ENCODE peak calls at places on chromosomes 2 and 18, in five cellular contexts. Y is progenitor cell of endocrine pancreas, P is brain microvascular endothelial cell, N is tibial nerve, A is WTC11. D is an unnamed sample.

GRCh38 chr18:79950440-79951341 is 762 bp downstream of the SLC66A2 start:
- DNase-seq in Y (peak), P (no peak), N (no peak), A (peak), D (no peak)

GRCh38 chr2:196703660-196704209 is 64.2 kb downstream of the CCDC150 start:
- DNase-seq in Y (no peak), P (no peak), N (no peak), A (no peak), D (no peak)

GRCh38 chr18:10099539-10100140 is 185.8 kb downstream of the VAPA start:
- DNase-seq in Y (no peak), P (no peak), N (no peak), A (no peak), D (no peak)

GRCh38 chr2:52144588-52144987 is 1112.7 kb upstream of the NRXN1 start:
- DNase-seq in Y (no peak), P (no peak), N (no peak), A (peak), D (no peak)

GRCh38 chr2:43318791-43319190 is 92.4 kb upstream of the ZFP36L2 start:
- DNase-seq in Y (no peak), P (no peak), N (no peak), A (no peak), D (no peak)

GRCh38 chr18:3713166-3713565 is 263.2 kb downstream of the TGIF1 start:
- DNase-seq in Y (no peak), P (peak), N (no peak), A (no peak), D (no peak)

GRCh38 chr2:189092936-189093335 is 86.6 kb downstream of the COL5A2 start:
- DNase-seq in Y (no peak), P (peak), N (peak), A (no peak), D (no peak)

GRCh38 chr18:28075501-28075900 is 101.4 kb downstream of the CDH2 start:
- DNase-seq in Y (no peak), P (peak), N (no peak), A (no peak), D (no peak)

GRCh38 chr18:47680488-47680887 is 250.0 kb downstream of the SMAD2 start:
- DNase-seq in Y (no peak), P (no peak), N (no peak), A (no peak), D (no peak)

GRCh38 chr18:23158884-23159820 is 23.9 kb downstream of the CABLES1 start:
- DNase-seq in Y (no peak), P (no peak), N (no peak), A (no peak), D (no peak)

GRCh38 chr2:65096948-65097347 is 33.0 kb downstream of the RAB1A start:
- DNase-seq in Y (no peak), P (peak), N (no peak), A (no peak), D (no peak)

GRCh38 chr18:59851784-59852399 is 47.9 kb upstream of the PMAIP1 start:
- DNase-seq in Y (no peak), P (no peak), N (no peak), A (no peak), D (no peak)

GRCh38 chr2:16645088-16645487 is 20.5 kb downstream of the CYRIA start:
- DNase-seq in Y (no peak), P (no peak), N (no peak), A (no peak), D (no peak)

GRCh38 chr2:200913654-200914053 is 24.5 kb downstream of the NIF3L1 start:
- DNase-seq in Y (no peak), P (peak), N (no peak), A (no peak), D (no peak)

GRCh38 chr2:188475945-188476344 is 184.3 kb downstream of the GULP1 start:
- DNase-seq in Y (no peak), P (peak), N (no peak), A (no peak), D (no peak)

GRCh38 chr2:100235581-100235980 is 86.7 kb downstream of the LONRF2 start:
- DNase-seq in Y (no peak), P (no peak), N (no peak), A (no peak), D (no peak)

GRCh38 chr2:168443818-168444217 is 12.3 kb upstream of the CERS6 start:
- DNase-seq in Y (no peak), P (no peak), N (no peak), A (no peak), D (no peak)
- TF ChIP-seq CTCF in Y (no peak), P (no peak), N (no peak), A (no peak), D (no peak)

GRCh38 chr2:42095923-42096408 is 48.1 kb downstream of the PKDCC start:
- DNase-seq in Y (no peak), P (peak), N (peak), A (peak), D (no peak)

GRCh38 chr2:42096869-42097591 is 49.2 kb downstream of the PKDCC start:
- DNase-seq in Y (no peak), P (no peak), N (no peak), A (no peak), D (no peak)

GRCh38 chr2:42100696-42101585 is 53.1 kb downstream of the PKDCC start:
- DNase-seq in Y (no peak), P (peak), N (no peak), A (peak), D (peak)

GRCh38 chr2:42099431-42100173 is 51.8 kb downstream of the PKDCC start:
- DNase-seq in Y (no peak), P (no peak), N (no peak), A (no peak), D (no peak)

GRCh38 chr2:42098571-42099430 is 51.0 kb downstream of the PKDCC start:
- DNase-seq in Y (no peak), P (no peak), N (no peak), A (no peak), D (no peak)
- TF ChIP-seq CTCF in Y (no peak), P (no peak), N (no peak), A (no peak), D (no peak)

GRCh38 chr2:159712194-159712928 is at the start of gene MARCHF7:
- DNase-seq in Y (peak), P (peak), N (peak), A (peak), D (peak)
- TF ChIP-seq CTCF in Y (peak), P (peak), N (peak), A (no peak), D (no peak)

DNA sequence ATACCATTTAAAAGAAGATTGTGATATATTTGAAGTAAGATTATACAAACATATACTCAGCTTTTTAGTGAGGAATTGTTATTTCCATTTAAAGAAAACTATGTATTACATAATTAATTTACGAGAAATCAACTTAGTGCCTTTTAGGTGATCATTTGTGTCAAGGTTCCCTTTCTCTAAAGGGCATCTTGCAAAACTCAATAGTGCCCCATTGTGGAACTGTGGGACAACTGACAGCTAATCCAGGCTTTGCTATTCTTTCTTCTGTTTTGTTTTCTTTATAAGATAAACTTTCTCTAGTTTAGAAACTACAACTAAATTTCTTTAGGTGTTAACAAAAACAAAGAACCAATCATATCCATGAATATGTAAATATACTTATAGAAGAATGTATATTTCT is 24.3 kb upstream of the VIT start:
- DNase-seq in Y (no peak), P (peak), N (no peak), A (no peak), D (no peak)
- TF ChIP-seq CTCF in Y (peak), P (peak), N (no peak), A (peak), D (no peak)

GRCh38 chr2:138094031-138094430 is 129.8 kb downstream of the HNMT start:
- DNase-seq in Y (no peak), P (no peak), N (no peak), A (no peak), D (no peak)

GRCh38 chr2:138087761-138088602 is 123.7 kb downstream of the HNMT start:
- DNase-seq in Y (no peak), P (no peak), N (no peak), A (no peak), D (no peak)

GRCh38 chr2:138086556-138086955 is 122.3 kb downstream of the HNMT start:
- DNase-seq in Y (no peak), P (no peak), N (no peak), A (no peak), D (no peak)

GRCh38 chr2:138093455-138093854 is 129.2 kb downstream of the HNMT start:
- DNase-seq in Y (no peak), P (no peak), N (no peak), A (no peak), D (no peak)

GRCh38 chr2:138090330-138090729 is 126.1 kb downstream of the HNMT start:
- DNase-seq in Y (no peak), P (peak), N (no peak), A (no peak), D (no peak)
- TF ChIP-seq CTCF in Y (peak), P (peak), N (peak), A (peak), D (no peak)

DNA sequence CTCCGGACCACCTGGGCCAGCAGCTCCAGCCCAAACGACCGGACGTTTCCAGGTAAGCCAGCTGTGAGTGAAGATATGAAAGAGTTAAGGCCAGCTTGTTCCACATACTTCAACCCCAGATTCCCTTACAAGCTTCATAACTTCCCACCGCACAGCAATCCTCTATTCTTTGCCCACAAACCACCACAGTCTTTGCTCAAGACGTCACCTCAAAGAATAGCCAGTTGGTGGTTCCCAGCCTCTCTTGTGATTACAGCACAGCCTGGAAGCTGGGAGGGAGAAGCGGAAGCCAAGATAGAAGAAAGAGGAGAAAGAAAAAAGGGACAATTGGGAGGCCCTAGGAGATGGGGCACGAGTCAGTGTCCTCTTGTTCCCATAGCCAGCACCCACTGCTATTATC is 70.6 kb downstream of the NRP2 start:
- DNase-seq in Y (no peak), P (no peak), N (no peak), A (no peak), D (no peak)
- TF ChIP-seq CTCF in Y (no peak), P (no peak), N (no peak), A (no peak), D (no peak)

DNA sequence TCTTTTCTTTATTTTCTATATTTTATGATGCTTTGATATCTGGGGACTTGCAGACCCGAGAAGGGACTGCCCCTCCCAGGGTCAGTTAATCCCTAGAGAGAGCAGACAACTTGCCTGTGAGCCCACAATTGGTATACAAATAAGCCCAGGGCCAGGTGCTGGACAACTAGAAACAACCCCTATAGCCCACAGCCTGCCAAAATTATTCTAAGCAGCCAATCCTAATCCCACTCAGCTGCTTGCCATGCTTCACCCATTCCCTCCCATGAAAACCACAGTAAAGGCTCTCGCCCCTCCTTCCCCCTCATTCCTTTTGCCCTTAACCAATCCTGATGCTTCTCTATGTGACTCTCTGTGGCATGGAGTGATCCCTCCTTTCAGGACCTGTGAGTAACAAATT is 380.7 kb downstream of the RBM43 start:
- DNase-seq in Y (no peak), P (no peak), N (no peak), A (no peak), D (no peak)
- TF ChIP-seq CTCF in Y (no peak), P (no peak), N (no peak), A (no peak), D (no peak)

DNA sequence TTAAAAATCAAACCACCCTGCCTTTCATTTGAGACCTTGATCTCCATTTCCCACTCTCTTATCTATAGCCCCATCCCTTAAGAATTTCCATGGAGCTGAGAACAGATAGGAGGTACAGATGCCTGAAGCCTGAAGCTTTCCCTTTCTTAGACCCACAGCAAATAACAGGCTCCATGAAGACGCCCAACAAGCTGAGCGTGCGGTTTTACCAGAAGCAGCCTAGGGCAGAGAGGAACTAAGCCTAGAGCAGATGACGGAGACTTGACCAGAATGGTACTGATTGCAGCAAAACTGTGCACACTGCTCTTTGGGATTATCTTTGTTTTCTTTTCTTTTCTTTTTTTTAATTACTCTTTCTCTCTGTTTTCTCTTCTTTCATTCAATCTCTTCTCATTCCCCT is 1.8 kb upstream of the ERBB4 start:
- DNase-seq in Y (no peak), P (no peak), N (no peak), A (no peak), D (no peak)
- TF ChIP-seq CTCF in Y (no peak), P (no peak), N (no peak), A (no peak), D (no peak)

DNA sequence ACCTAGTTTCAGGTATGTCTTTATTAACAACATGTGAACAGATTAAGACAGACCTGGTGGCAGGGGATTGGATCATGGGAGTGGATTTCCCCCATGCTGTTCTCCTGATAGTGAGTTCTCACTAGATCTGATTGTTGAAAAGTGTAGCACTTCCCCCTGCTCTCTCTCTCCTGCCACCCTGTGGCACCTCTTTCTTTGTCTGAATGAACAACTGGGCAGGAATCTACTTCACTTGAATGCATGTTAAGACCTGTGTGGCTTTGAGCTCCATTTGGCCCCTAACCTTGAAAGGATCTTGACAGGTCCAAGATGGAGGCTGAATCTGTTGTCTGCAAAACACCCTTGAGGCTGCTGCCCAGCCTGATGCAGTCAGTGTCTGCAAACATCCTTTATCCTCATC is 194.4 kb downstream of the RNF144A start:
- DNase-seq in Y (no peak), P (no peak), N (no peak), A (no peak), D (no peak)
- TF ChIP-seq CTCF in Y (no peak), P (peak), N (no peak), A (no peak), D (no peak)

GRCh38 chr18:11872479-11873136 is 21.4 kb downstream of the CHMP1B start:
- DNase-seq in Y (no peak), P (no peak), N (no peak), A (no peak), D (no peak)
- TF ChIP-seq CTCF in Y (peak), P (peak), N (no peak), A (no peak), D (no peak)

D was measured in mesothelial cell of epicardium.